ENCODE peak calls at places on chromosomes 12 and 14, in five cellular contexts. F, A, L, O and I are unnamed samples. For H3K36me3, the result is how much of the 10 kb centered on the place peaks cover.

GRCh38 chr12:107441906-107442305 is 243.7 kb upstream of the PWP1 start:
- DNase-seq in O (no peak), F (no peak), L (no peak), A (no peak), I (no peak)

GRCh38 chr12:6928703-6929407 is 1.1 kb downstream of the ATN1 start:
- DNase-seq in F (no peak), L (no peak), O (no peak), A (no peak), I (no peak)

GRCh38 chr14:58919262-58919661 is 269.2 kb upstream of the DAAM1 start:
- DNase-seq in O (no peak), F (no peak), L (no peak), A (no peak), I (no peak)

GRCh38 chr12:82682851-82683261 is 3.9 kb upstream of the TMTC2 start:
- DNase-seq in A (no peak), F (no peak), O (no peak), L (no peak), I (no peak)

GRCh38 chr12:120364487-120364886 is 4.5 kb downstream of the MSI1 start:
- DNase-seq in F (no peak), L (no peak), A (no peak), O (no peak), I (no peak)

GRCh38 chr12:28156804-28157203 is 33.5 kb upstream of the CCDC91 start:
- DNase-seq in F (no peak), A (no peak), L (no peak), O (no peak), I (no peak)

GRCh38 chr14:63493246-63493645 is 49.9 kb downstream of the PPP2R5E start:
- DNase-seq in L (no peak), F (peak), O (no peak), A (no peak), I (no peak)

GRCh38 chr12:89528434-89528833 is 2.6 kb upstream of the POC1B start:
- DNase-seq in L (no peak), O (no peak), F (no peak), A (no peak), I (no peak)

GRCh38 chr12:62802321-62802720 is 132.6 kb downstream of the PPM1H start:
- DNase-seq in O (no peak), A (no peak), F (no peak), L (no peak), I (no peak)

GRCh38 chr12:22658214-22658613 is 33.2 kb downstream of the ETNK1 start:
- DNase-seq in F (no peak), A (no peak), O (no peak), L (no peak), I (no peak)

GRCh38 chr12:124424516-124424905 is 129.6 kb downstream of the RFLNA start:
- DNase-seq in F (no peak), A (no peak), L (no peak), O (no peak), I (no peak)

GRCh38 chr12:19205120-19205519 is 75.6 kb downstream of the PLEKHA5 start:
- DNase-seq in L (no peak), F (no peak), O (no peak), A (no peak), I (no peak)

GRCh38 chr12:11650697-11651281 is 1.3 kb downstream of the ETV6 start:
- DNase-seq in A (no peak), L (no peak), O (no peak), F (no peak), I (no peak)

GRCh38 chr14:36852853-36853634 is 191.4 kb downstream of the PAX9 start:
- DNase-seq in O (no peak), A (peak), L (no peak), F (no peak), I (peak)

GRCh38 chr12:32603858-32604257 is 75.2 kb upstream of the DNM1L start:
- DNase-seq in O (no peak), A (no peak), L (peak), F (no peak), I (no peak)

GRCh38 chr12:118302053-118302452 is 70.7 kb downstream of the TAOK3 start:
- DNase-seq in L (no peak), A (no peak), F (no peak), O (no peak), I (no peak)

GRCh38 chr14:50711043-50711442 is 42.9 kb upstream of the SAV1 start:
- DNase-seq in F (no peak), O (no peak), L (no peak), A (no peak), I (no peak)

GRCh38 chr12:124852329-124852831 is 11.3 kb downstream of the SCARB1 start:
- DNase-seq in L (no peak), F (no peak), A (no peak), O (no peak), I (peak)

GRCh38 chr12:3527181-3527580 is 36.2 kb downstream of the PRMT8 start:
- DNase-seq in L (no peak), F (no peak), A (no peak), O (no peak), I (no peak)

GRCh38 chr14:74578479-74578878 is 33.6 kb downstream of the LTBP2 start:
- DNase-seq in A (no peak), L (no peak), O (no peak), F (no peak), I (no peak)

GRCh38 chr14:92461891-92462290 is 51.7 kb upstream of the RIN3 start:
- DNase-seq in L (no peak), F (no peak), O (no peak), A (no peak), I (no peak)

GRCh38 chr12:130131817-130132216 is 30.4 kb upstream of the FZD10 start:
- DNase-seq in L (no peak), F (peak), O (no peak), A (no peak), I (no peak)

GRCh38 chr12:56679834-56680575 is 8.1 kb downstream of the PTGES3 start:
- DNase-seq in O (no peak), L (no peak), F (peak), A (peak), I (no peak)

GRCh38 chr12:57235012-57235727 is 5.7 kb downstream of the SHMT2 start:
- DNase-seq in F (no peak), O (no peak), A (peak), L (no peak), I (no peak)

GRCh38 chr12:108635201-108635996 is 1.7 kb upstream of the SELPLG start:
- DNase-seq in O (peak), L (peak), A (no peak), F (no peak), I (no peak)

GRCh38 chr14:49549881-49550280 is 36.3 kb downstream of the RPS29 start:
- DNase-seq in A (no peak), L (no peak), F (peak), O (no peak), I (no peak)

GRCh38 chr12:105206686-105207374 is 29.1 kb downstream of the APPL2 start:
- DNase-seq in F (no peak), L (no peak), A (no peak), O (no peak), I (no peak)

GRCh38 chr12:57008113-57008687 is 1.9 kb upstream of the ZBTB39 start:
- DNase-seq in F (no peak), L (no peak), O (no peak), A (no peak), I (no peak)

GRCh38 chr12:63915105-63915830 is 70.8 kb downstream of the SRGAP1 start:
- DNase-seq in A (no peak), O (no peak), F (no peak), L (no peak), I (no peak)

GRCh38 chr14:51071851-51072250 is 23.1 kb downstream of the TRIM9 start:
- DNase-seq in A (no peak), L (no peak), F (no peak), O (no peak), I (no peak)

GRCh38 chr14:94112513-94113060 is 2.1 kb downstream of the IFI27 start:
- DNase-seq in A (no peak), O (no peak), F (no peak), L (no peak), I (peak)

GRCh38 chr12:6364037-6364360 is 11.4 kb downstream of the SCNN1A start:
- DNase-seq in A (no peak), O (no peak), F (no peak), L (no peak), I (peak)

GRCh38 chr12:89448526-89448925 is 76.1 kb downstream of the GALNT4 start:
- DNase-seq in O (no peak), L (no peak), A (no peak), F (no peak), I (no peak)

GRCh38 chr12:119594772-119595445 is 1.3 kb downstream of the TMEM233 start:
- DNase-seq in A (peak), F (no peak), O (no peak), L (no peak), I (no peak)

GRCh38 chr14:91911474-91912032 is 35.9 kb downstream of the FBLN5 start:
- DNase-seq in O (no peak), L (peak), F (peak), A (no peak), I (no peak)

GRCh38 chr14:35438910-35439713 is 34.6 kb upstream of the NFKBIA start:
- DNase-seq in F (no peak), O (no peak), A (no peak), L (no peak), I (no peak)

GRCh38 chr14:77052281-77053044 is 24.0 kb upstream of the IRF2BPL start:
- DNase-seq in O (no peak), L (no peak), F (no peak), A (peak), I (no peak)

GRCh38 chr14:76289276-76289675 is 86.7 kb upstream of the ESRRB start:
- DNase-seq in L (no peak), O (no peak), F (no peak), A (no peak), I (no peak)

GRCh38 chr14:69612759-69613145 is 1.4 kb downstream of the SUSD6 start:
- DNase-seq in F (no peak), O (no peak), L (no peak), A (no peak), I (no peak)

GRCh38 chr12:1836854-1837411 is 16.6 kb downstream of the LRTM2 start:
- DNase-seq in A (no peak), F (no peak), L (no peak), O (no peak), I (no peak)

DNA sequence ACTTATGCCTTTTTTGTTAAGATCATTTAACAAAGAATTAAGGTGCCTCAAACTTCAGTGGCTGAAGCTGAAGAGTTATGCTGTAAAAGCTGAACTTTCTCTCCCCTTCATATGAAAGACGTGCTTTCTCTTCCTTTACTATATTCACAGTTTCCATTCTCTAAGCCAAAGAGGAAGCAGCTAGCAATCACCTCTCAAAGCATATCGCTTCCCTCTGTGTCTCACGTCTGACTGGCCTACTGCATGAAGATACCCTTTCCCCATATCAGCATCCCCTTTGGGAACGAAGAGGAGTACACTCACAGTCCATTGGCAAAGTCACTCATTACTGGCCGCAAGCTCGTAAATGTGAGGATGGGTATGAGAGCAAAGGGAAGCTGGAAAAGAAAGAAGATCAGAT is 34.9 kb downstream of the SLC11A2 start:
- DNase-seq in A (no peak), F (no peak), L (no peak), O (no peak), I (no peak)
- H3K36me3 ChIP-seq in A (under half), F (half or more), L (under half), O (under half), I (half or more)

GRCh38 chr12:40762072-40762471 is 69.8 kb downstream of the CNTN1 start:
- DNase-seq in L (no peak), A (no peak), F (no peak), O (no peak), I (no peak)

DNA sequence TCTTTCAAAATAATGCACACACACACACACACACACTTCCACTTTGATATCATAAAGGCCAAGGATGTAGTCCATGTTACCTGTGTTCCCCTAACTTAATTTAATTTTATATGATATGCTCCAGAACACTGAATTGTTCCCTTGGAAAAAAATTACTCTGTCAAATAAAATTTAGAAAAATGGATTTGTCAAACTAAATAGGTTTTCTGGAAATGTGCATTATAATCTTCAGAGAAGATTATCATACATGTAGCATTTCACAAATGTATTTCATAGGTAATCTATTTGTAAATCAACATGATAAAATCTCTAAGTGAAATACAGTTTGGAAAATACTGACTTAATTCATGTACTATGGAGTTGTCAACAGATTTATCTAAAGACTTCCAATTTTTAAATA is 68.6 kb downstream of the CNTN1 start:
- DNase-seq in L (no peak), A (no peak), O (no peak), F (no peak), I (no peak)
- TF ChIP-seq CTCF in L (no peak), A (no peak), O (no peak), F (no peak), I (no peak)

GRCh38 chr12:71128191-71128590 is 29.6 kb downstream of the TSPAN8 start:
- DNase-seq in O (no peak), F (no peak), A (peak), L (no peak), I (no peak)
- H3K4me3 ChIP-seq in O (no peak), F (no peak), A (no peak), L (no peak), I (no peak)

GRCh38 chr14:104227806-104228205 is 89.4 kb downstream of the KIF26A start:
- DNase-seq in L (no peak), F (no peak), O (no peak), A (no peak), I (no peak)

GRCh38 chr14:104228221-104228620 is 89.8 kb downstream of the KIF26A start:
- DNase-seq in O (no peak), L (no peak), A (no peak), F (no peak), I (no peak)

GRCh38 chr14:104230119-104230885 is 91.9 kb downstream of the KIF26A start:
- DNase-seq in A (no peak), O (no peak), L (no peak), F (no peak), I (no peak)

GRCh38 chr14:104229621-104230041 is 91.2 kb downstream of the KIF26A start:
- DNase-seq in A (no peak), L (no peak), O (no peak), F (no peak), I (no peak)

GRCh38 chr14:104228716-104229620 is 90.6 kb downstream of the KIF26A start:
- DNase-seq in O (no peak), A (no peak), F (peak), L (no peak), I (no peak)
- H3K36me3 ChIP-seq in O (under half), A (under half), F (under half), L (under half), I (under half)

GRCh38 chr12:39692258-39692853 is 72.8 kb upstream of the ABCD2 start:
- DNase-seq in L (no peak), O (no peak), F (no peak), A (no peak), I (no peak)
- TF ChIP-seq CTCF in L (peak), O (peak), F (no peak), A (no peak), I (peak)

DNA sequence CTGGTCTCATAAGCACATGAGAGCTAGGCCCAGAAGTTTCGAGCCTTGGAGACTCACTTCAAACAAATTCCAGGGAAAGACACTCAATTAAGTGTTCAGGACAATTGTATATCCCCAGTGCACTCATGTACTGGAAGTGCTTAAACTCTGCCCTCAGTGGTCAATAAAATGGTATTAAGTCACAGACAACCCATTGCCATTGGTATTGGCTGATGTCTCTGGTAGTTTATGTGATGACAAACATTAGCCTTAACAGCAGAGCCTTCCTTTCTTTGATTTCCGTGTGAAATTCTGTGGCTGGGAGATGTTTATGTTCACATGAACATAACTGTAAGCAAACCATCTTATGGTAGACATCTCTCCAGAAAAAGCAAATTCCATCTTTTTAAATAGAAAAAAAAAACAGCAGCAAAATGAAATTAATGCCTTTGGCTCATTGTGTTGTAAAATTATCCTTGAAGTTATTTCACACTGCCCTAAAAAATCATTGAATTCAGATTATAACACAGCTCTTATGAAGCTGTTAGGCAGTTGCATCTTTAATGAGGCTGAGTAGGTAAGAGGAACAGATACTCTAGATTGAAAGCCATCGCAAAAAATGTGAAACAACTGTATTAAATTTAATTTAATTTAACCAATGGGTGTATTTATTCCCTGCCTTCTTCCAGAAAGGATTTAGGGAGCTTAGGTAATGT is 216.2 kb upstream of the PLEKHG7 start:
- DNase-seq in L (no peak), O (no peak), F (no peak), A (no peak), I (no peak)
- H3K4me3 ChIP-seq in L (no peak), O (no peak), F (no peak), A (no peak), I (no peak)

DNA sequence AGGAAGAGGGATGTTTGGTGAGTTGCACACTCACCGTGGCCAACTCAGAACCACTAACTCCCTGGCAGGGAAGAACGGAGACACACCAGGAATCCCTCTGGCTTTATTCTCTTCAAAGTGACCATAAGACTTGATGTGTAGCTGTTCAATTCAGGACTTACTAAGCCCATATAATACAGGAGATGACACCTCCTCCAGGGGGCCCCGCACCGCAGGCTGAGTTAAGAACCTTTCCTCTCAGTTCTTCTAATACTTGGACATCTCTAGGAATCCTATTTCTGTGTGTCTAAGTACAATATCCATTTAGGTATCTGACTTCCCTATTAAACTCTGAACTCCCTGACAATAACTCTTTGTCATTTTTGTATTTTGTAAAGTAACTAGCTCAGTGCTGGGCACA is 49.5 kb downstream of the DCAF4 start:
- DNase-seq in O (no peak), A (no peak), L (no peak), F (peak), I (no peak)
- H3K36me3 ChIP-seq in O (under half), A (under half), L (under half), F (under half), I (under half)

DNA sequence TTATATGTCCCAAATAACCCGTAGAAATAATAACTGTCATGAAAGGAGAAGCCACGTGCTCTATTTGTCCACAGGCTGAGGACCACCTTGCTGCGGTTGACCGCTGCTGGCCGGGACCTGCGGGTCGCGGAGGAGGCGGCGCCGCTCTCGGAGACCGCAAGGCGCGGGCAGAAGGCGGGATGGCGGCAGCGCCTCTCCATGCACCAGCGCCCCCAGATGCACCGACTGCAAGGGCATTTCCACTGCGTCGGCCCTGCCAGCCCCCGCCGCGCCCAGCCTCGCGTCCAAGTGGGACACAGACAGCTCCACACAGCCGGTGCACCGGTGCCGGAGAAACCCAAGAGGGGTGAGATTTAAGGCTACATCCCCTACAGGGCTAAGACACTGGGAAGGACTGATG is 21.0 kb downstream of the RPGRIP1 start:
- DNase-seq in O (no peak), L (peak), F (no peak), A (no peak), I (peak)
- TF ChIP-seq CTCF in O (no peak), L (no peak), F (no peak), A (no peak), I (no peak)

GRCh38 chr14:95503365-95504134 is 12.9 kb downstream of the SYNE3 start:
- DNase-seq in O (no peak), A (no peak), L (peak), F (no peak), I (no peak)
- H3K4me3 ChIP-seq in O (no peak), A (no peak), L (peak), F (no peak), I (no peak)